ENCODE peak calls at places on chromosomes 6 and 20, in seven cellular contexts. One of them, this sample, is unnamed.

GRCh38 chr6:14231071-14231483 is 113.5 kb downstream of the CD83 start:
- DNase-seq in GM12865: no peak
- DNase-seq in neural crest cell: no peak
- DNase-seq in hippocampal formation: no peak
- DNase-seq in activated T-helper 1 cell treated with anti-CD3 and anti-CD28 coated beads, Interleukin-12 subunit alpha, Interleukin-12 subunit beta, Interleukin-2, Interleukin-4 antibody, amounts not matched to agents 30 ng/mL and 10 ng/mL and 1 ng/mL, durations not matched to agents 14 hours and 24 hours and 36 hours: no peak
- DNase-seq in amygdala: no peak
- DNase-seq in iPS-NIHi11: no peak
- DNase-seq in this sample: no peak

GRCh38 chr20:35215066-35215956 is 11.2 kb upstream of the MMP24 start:
- DNase-seq in GM12865: no peak
- DNase-seq in neural crest cell: no peak
- DNase-seq in hippocampal formation: no peak
- DNase-seq in activated T-helper 1 cell treated with anti-CD3 and anti-CD28 coated beads, Interleukin-12 subunit alpha, Interleukin-12 subunit beta, Interleukin-2, Interleukin-4 antibody, amounts not matched to agents 30 ng/mL and 10 ng/mL and 1 ng/mL, durations not matched to agents 14 hours and 24 hours and 36 hours: no peak
- DNase-seq in amygdala: no peak
- DNase-seq in iPS-NIHi11: no peak
- DNase-seq in this sample: no peak

GRCh38 chr6:53439556-53439955 is 90.8 kb upstream of the ELOVL5 start:
- DNase-seq in GM12865: no peak
- DNase-seq in neural crest cell: no peak
- DNase-seq in hippocampal formation: peak
- DNase-seq in activated T-helper 1 cell treated with anti-CD3 and anti-CD28 coated beads, Interleukin-12 subunit alpha, Interleukin-12 subunit beta, Interleukin-2, Interleukin-4 antibody, amounts not matched to agents 30 ng/mL and 10 ng/mL and 1 ng/mL, durations not matched to agents 14 hours and 24 hours and 36 hours: no peak
- DNase-seq in amygdala: no peak
- DNase-seq in iPS-NIHi11: no peak
- DNase-seq in this sample: no peak

GRCh38 chr6:31701666-31702420 is 1.3 kb downstream of the ABHD16A start:
- DNase-seq in GM12865: no peak
- DNase-seq in neural crest cell: no peak
- DNase-seq in hippocampal formation: no peak
- DNase-seq in activated T-helper 1 cell treated with anti-CD3 and anti-CD28 coated beads, Interleukin-12 subunit alpha, Interleukin-12 subunit beta, Interleukin-2, Interleukin-4 antibody, amounts not matched to agents 30 ng/mL and 10 ng/mL and 1 ng/mL, durations not matched to agents 14 hours and 24 hours and 36 hours: no peak
- DNase-seq in amygdala: no peak
- DNase-seq in iPS-NIHi11: no peak
- DNase-seq in this sample: no peak

GRCh38 chr6:27290065-27290849 is 21.8 kb downstream of the POM121L2 start:
- DNase-seq in GM12865: no peak
- DNase-seq in neural crest cell: no peak
- DNase-seq in hippocampal formation: no peak
- DNase-seq in activated T-helper 1 cell treated with anti-CD3 and anti-CD28 coated beads, Interleukin-12 subunit alpha, Interleukin-12 subunit beta, Interleukin-2, Interleukin-4 antibody, amounts not matched to agents 30 ng/mL and 10 ng/mL and 1 ng/mL, durations not matched to agents 14 hours and 24 hours and 36 hours: no peak
- DNase-seq in amygdala: no peak
- DNase-seq in iPS-NIHi11: no peak
- DNase-seq in this sample: peak

GRCh38 chr20:40286991-40287531 is 402.0 kb downstream of the MAFB start:
- DNase-seq in GM12865: no peak
- DNase-seq in neural crest cell: no peak
- DNase-seq in hippocampal formation: no peak
- DNase-seq in activated T-helper 1 cell treated with anti-CD3 and anti-CD28 coated beads, Interleukin-12 subunit alpha, Interleukin-12 subunit beta, Interleukin-2, Interleukin-4 antibody, amounts not matched to agents 30 ng/mL and 10 ng/mL and 1 ng/mL, durations not matched to agents 14 hours and 24 hours and 36 hours: no peak
- DNase-seq in amygdala: no peak
- DNase-seq in iPS-NIHi11: no peak
- DNase-seq in this sample: no peak

GRCh38 chr20:57698191-57698866 is 11.5 kb downstream of the PMEPA1 start:
- DNase-seq in GM12865: no peak
- DNase-seq in neural crest cell: no peak
- DNase-seq in hippocampal formation: no peak
- DNase-seq in activated T-helper 1 cell treated with anti-CD3 and anti-CD28 coated beads, Interleukin-12 subunit alpha, Interleukin-12 subunit beta, Interleukin-2, Interleukin-4 antibody, amounts not matched to agents 30 ng/mL and 10 ng/mL and 1 ng/mL, durations not matched to agents 14 hours and 24 hours and 36 hours: peak
- DNase-seq in amygdala: no peak
- DNase-seq in iPS-NIHi11: no peak
- DNase-seq in this sample: no peak

GRCh38 chr20:25864986-25865714 is 168.5 kb upstream of the ZNF337 start:
- DNase-seq in GM12865: no peak
- DNase-seq in neural crest cell: no peak
- DNase-seq in hippocampal formation: no peak
- DNase-seq in activated T-helper 1 cell treated with anti-CD3 and anti-CD28 coated beads, Interleukin-12 subunit alpha, Interleukin-12 subunit beta, Interleukin-2, Interleukin-4 antibody, amounts not matched to agents 30 ng/mL and 10 ng/mL and 1 ng/mL, durations not matched to agents 14 hours and 24 hours and 36 hours: no peak
- DNase-seq in amygdala: no peak
- DNase-seq in iPS-NIHi11: no peak
- DNase-seq in this sample: no peak

GRCh38 chr6:168877821-168878282 is 375.8 kb downstream of the THBS2 start:
- DNase-seq in GM12865: no peak
- DNase-seq in neural crest cell: no peak
- DNase-seq in hippocampal formation: peak
- DNase-seq in activated T-helper 1 cell treated with anti-CD3 and anti-CD28 coated beads, Interleukin-12 subunit alpha, Interleukin-12 subunit beta, Interleukin-2, Interleukin-4 antibody, amounts not matched to agents 30 ng/mL and 10 ng/mL and 1 ng/mL, durations not matched to agents 14 hours and 24 hours and 36 hours: no peak
- DNase-seq in amygdala: no peak
- DNase-seq in iPS-NIHi11: no peak
- DNase-seq in this sample: no peak

GRCh38 chr20:4883546-4883945 is 117.8 kb downstream of the SLC23A2 start:
- DNase-seq in GM12865: no peak
- DNase-seq in neural crest cell: no peak
- DNase-seq in hippocampal formation: no peak
- DNase-seq in activated T-helper 1 cell treated with anti-CD3 and anti-CD28 coated beads, Interleukin-12 subunit alpha, Interleukin-12 subunit beta, Interleukin-2, Interleukin-4 antibody, amounts not matched to agents 30 ng/mL and 10 ng/mL and 1 ng/mL, durations not matched to agents 14 hours and 24 hours and 36 hours: no peak
- DNase-seq in amygdala: no peak
- DNase-seq in iPS-NIHi11: no peak
- DNase-seq in this sample: no peak

GRCh38 chr6:105243487-105243886 is 63.7 kb upstream of the POPDC3 start:
- DNase-seq in GM12865: no peak
- DNase-seq in neural crest cell: no peak
- DNase-seq in hippocampal formation: no peak
- DNase-seq in activated T-helper 1 cell treated with anti-CD3 and anti-CD28 coated beads, Interleukin-12 subunit alpha, Interleukin-12 subunit beta, Interleukin-2, Interleukin-4 antibody, amounts not matched to agents 30 ng/mL and 10 ng/mL and 1 ng/mL, durations not matched to agents 14 hours and 24 hours and 36 hours: no peak
- DNase-seq in amygdala: no peak
- DNase-seq in iPS-NIHi11: no peak
- DNase-seq in this sample: no peak

GRCh38 chr6:159233365-159234101 is 64.3 kb downstream of the FNDC1 start:
- DNase-seq in GM12865: no peak
- DNase-seq in neural crest cell: no peak
- DNase-seq in hippocampal formation: no peak
- DNase-seq in activated T-helper 1 cell treated with anti-CD3 and anti-CD28 coated beads, Interleukin-12 subunit alpha, Interleukin-12 subunit beta, Interleukin-2, Interleukin-4 antibody, amounts not matched to agents 30 ng/mL and 10 ng/mL and 1 ng/mL, durations not matched to agents 14 hours and 24 hours and 36 hours: no peak
- DNase-seq in amygdala: no peak
- DNase-seq in iPS-NIHi11: peak
- DNase-seq in this sample: no peak

GRCh38 chr20:10584319-10584812 is 89.4 kb downstream of the JAG1 start:
- DNase-seq in GM12865: no peak
- DNase-seq in neural crest cell: no peak
- DNase-seq in hippocampal formation: no peak
- DNase-seq in activated T-helper 1 cell treated with anti-CD3 and anti-CD28 coated beads, Interleukin-12 subunit alpha, Interleukin-12 subunit beta, Interleukin-2, Interleukin-4 antibody, amounts not matched to agents 30 ng/mL and 10 ng/mL and 1 ng/mL, durations not matched to agents 14 hours and 24 hours and 36 hours: no peak
- DNase-seq in amygdala: no peak
- DNase-seq in iPS-NIHi11: no peak
- DNase-seq in this sample: no peak

GRCh38 chr20:44646641-44647274 is 4.7 kb downstream of the ADA start:
- DNase-seq in GM12865: peak
- DNase-seq in neural crest cell: no peak
- DNase-seq in hippocampal formation: no peak
- DNase-seq in activated T-helper 1 cell treated with anti-CD3 and anti-CD28 coated beads, Interleukin-12 subunit alpha, Interleukin-12 subunit beta, Interleukin-2, Interleukin-4 antibody, amounts not matched to agents 30 ng/mL and 10 ng/mL and 1 ng/mL, durations not matched to agents 14 hours and 24 hours and 36 hours: no peak
- DNase-seq in amygdala: no peak
- DNase-seq in iPS-NIHi11: no peak
- DNase-seq in this sample: peak